ENCODE peak calls at places on chromosomes 2 and 18, in nine cellular contexts. Z, L, C, H, D, W, N, P and K are unnamed samples.

GRCh38 chr2:147468963-147469362 is 375.9 kb upstream of the ACVR2A start:
- DNase-seq in Z (no peak), L (no peak), C (no peak), H (no peak), D (no peak), W (no peak), N (no peak), P (no peak), K (no peak)

GRCh38 chr2:184597996-184598312 is 375 bp upstream of the ZNF804A start:
- DNase-seq in Z (no peak), L (peak; percentile 6), C (no peak), H (no peak), D (no peak), W (no peak), N (no peak), P (peak; percentile 78), K (no peak)

GRCh38 chr18:73688851-73689659 is 458.6 kb downstream of the FBXO15 start:
- DNase-seq in Z (no peak), L (no peak), C (no peak), H (no peak), D (no peak), W (no peak), N (no peak), P (no peak), K (no peak)

GRCh38 chr2:28602136-28602660 is 106.3 kb downstream of the PLB1 start:
- DNase-seq in Z (no peak), L (no peak), C (peak; percentile 21), H (no peak), D (no peak), W (no peak), N (no peak), P (no peak), K (no peak)

GRCh38 chr2:229205704-229206103 is 65.4 kb downstream of the PID1 start:
- DNase-seq in Z (no peak), L (no peak), C (no peak), H (no peak), D (no peak), W (no peak), N (no peak), P (no peak), K (no peak)

GRCh38 chr2:120599064-120599463 is 136.6 kb upstream of the GLI2 start:
- DNase-seq in Z (no peak), L (no peak), C (no peak), H (no peak), D (no peak), W (no peak), N (no peak), P (no peak), K (no peak)

GRCh38 chr2:120524174-120524573 is 178.2 kb downstream of the INHBB start:
- DNase-seq in Z (no peak), L (no peak), C (no peak), H (no peak), D (no peak), W (no peak), N (no peak), P (no peak), K (no peak)

GRCh38 chr18:48996901-48997463 is 46.2 kb upstream of the SMAD7 start:
- DNase-seq in Z (no peak), L (no peak), C (no peak), H (no peak), D (no peak), W (peak; percentile 91), N (no peak), P (no peak), K (peak; percentile 77)

GRCh38 chr2:479505-480161 is 191.7 kb upstream of the ALKAL2 start:
- DNase-seq in Z (no peak), L (no peak), C (no peak), H (no peak), D (no peak), W (no peak), N (no peak), P (no peak), K (no peak)

GRCh38 chr2:175729049-175729706 is 272.9 kb downstream of the LNPK start:
- DNase-seq in Z (no peak), L (no peak), C (no peak), H (no peak), D (no peak), W (no peak), N (no peak), P (no peak), K (no peak)

DNA sequence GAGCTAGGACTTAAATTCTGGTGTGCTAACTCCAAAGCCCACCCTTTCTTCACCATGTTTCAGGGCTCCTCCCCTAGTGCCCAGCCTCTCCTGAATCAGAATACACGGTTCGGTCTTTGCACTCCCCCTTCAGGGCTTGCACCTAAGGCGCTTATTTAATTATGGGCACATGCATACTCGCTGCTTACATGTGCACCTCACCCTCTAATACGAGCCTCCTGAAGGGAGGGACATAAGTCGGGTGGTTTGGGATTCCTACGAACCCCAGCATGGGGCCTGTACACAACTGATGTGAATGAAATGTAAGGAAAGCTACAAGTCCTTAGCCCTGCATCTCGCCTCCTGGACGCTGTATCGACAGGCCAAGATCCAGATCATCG is 435 bp downstream of the IFT172 start:
- DNase-seq in Z (no peak), L (no peak), C (no peak), H (no peak), D (no peak), W (peak; percentile 46), N (no peak), P (no peak), K (peak; percentile 36)
- TF ChIP-seq EP300 in Z (no peak), L (no peak), C (no peak), H (no peak), D (no peak), W (no peak), N (no peak), P (no peak), K (no peak)

GRCh38 chr2:156800781-156801366 is 364.7 kb downstream of the GPD2 start:
- DNase-seq in Z (no peak), L (no peak), C (no peak), H (no peak), D (no peak), W (no peak), N (no peak), P (no peak), K (no peak)
- TF ChIP-seq EP300 in Z (no peak), L (no peak), C (no peak), H (no peak), D (no peak), W (no peak), N (no peak), P (no peak), K (no peak)

DNA sequence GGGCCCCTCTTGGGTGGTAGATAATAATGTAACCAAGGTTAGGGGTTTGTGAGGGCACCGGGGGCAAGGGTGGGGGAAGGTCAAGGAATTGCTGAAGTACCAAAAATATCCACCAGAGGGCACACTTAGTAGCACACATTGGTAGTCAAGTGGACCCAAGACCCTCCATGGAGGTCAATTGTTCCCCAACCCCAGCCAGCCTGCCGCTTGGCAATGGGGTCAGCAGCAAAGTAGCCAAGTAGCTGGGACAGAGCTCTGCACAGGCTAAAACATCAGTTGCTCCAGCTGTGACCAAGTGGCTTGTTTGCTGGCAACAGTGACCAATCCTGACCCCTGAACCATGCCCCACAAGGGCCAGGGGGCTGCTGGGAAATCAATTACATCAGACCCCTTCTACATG is 75.8 kb downstream of the EMX1 start:
- DNase-seq in Z (no peak), L (no peak), C (no peak), H (peak; percentile 85), D (peak; percentile 70), W (peak; percentile 42), N (peak; percentile 35), P (peak; percentile 45), K (peak; percentile 85)
- TF ChIP-seq EP300 in Z (no peak), L (no peak), C (no peak), H (no peak), D (no peak), W (no peak), N (no peak), P (no peak), K (no peak)

GRCh38 chr2:47509250-47509649 is 106.3 kb downstream of the MSH2 start:
- DNase-seq in Z (no peak), L (no peak), C (no peak), H (no peak), D (no peak), W (no peak), N (no peak), P (no peak), K (no peak)

GRCh38 chr2:47509981-47510380 is 107.0 kb downstream of the MSH2 start:
- DNase-seq in Z (no peak), L (no peak), C (no peak), H (no peak), D (no peak), W (no peak), N (no peak), P (no peak), K (no peak)

GRCh38 chr2:47513981-47514520 is 111.1 kb downstream of the MSH2 start:
- DNase-seq in Z (no peak), L (no peak), C (no peak), H (no peak), D (no peak), W (no peak), N (no peak), P (no peak), K (no peak)

GRCh38 chr2:47510745-47511144 is 107.8 kb downstream of the MSH2 start:
- DNase-seq in Z (no peak), L (no peak), C (no peak), H (no peak), D (no peak), W (peak; percentile 38), N (no peak), P (no peak), K (no peak)

DNA sequence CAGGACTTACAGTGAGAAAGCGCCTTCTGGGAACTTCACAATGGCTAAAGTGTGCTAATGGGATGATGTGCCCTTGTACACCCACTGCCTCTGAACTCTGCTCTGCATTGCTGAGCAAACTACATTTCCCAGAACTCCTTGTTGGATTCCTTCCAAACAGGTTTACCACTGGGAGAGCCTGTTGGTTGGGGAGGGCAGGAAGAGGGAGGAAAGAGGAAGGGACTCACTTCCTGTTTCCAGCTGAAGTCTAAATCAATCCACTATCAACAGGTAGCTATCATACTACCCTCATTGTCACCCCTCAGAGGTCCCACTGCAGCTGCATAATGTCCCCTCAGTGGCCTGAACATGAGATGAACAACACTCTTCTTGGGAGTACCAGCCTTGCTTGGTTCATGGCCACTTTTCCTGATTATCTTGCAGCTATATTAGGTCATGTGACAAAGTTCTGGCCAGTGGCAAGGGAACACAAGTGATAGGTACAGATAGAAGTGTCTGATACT is 109.7 kb downstream of the MSH2 start:
- DNase-seq in Z (no peak), L (no peak), C (no peak), H (peak; percentile 24), D (no peak), W (peak; percentile 32), N (no peak), P (no peak), K (peak; percentile 56)
- TF ChIP-seq EP300 in Z (no peak), L (no peak), C (no peak), H (no peak), D (no peak), W (no peak), N (no peak), P (no peak), K (no peak)

GRCh38 chr2:169397697-169398096 is 35.4 kb upstream of the LRP2 start:
- DNase-seq in Z (no peak), L (no peak), C (no peak), H (peak; percentile 16), D (no peak), W (peak; percentile 5), N (no peak), P (no peak), K (peak; percentile 25)
- TF ChIP-seq EP300 in Z (no peak), L (no peak), C (no peak), H (no peak), D (no peak), W (no peak), N (no peak), P (no peak), K (no peak)